ENCODE peak calls at places on chromosomes 4 and X, in seven cellular contexts. M is cardiac muscle cell, V is prostate gland, Q is endothelial cell, K is OCI-LY7, F is fibroblast of the aortic adventitia, S is AG09319. O is an unnamed sample.

GRCh38 chr4:110184791-110185155 is 13.6 kb downstream of the ELOVL6 start:
- DNase-seq in M (no peak), V (no peak), Q (no peak), K (no peak), F (peak), S (no peak), O (no peak)

GRCh38 chr4:95108883-95109421 is 351.2 kb downstream of the BMPR1B start:
- DNase-seq in M (no peak), V (no peak), Q (no peak), K (no peak), F (peak), S (no peak), O (no peak)

GRCh38 chr4:73620115-73620792 is at the start of gene RASSF6:
- DNase-seq in M (peak), V (peak), Q (peak), K (peak), F (no peak), S (no peak), O (peak)

GRCh38 chr4:126916626-126917140 is 716.1 kb upstream of the INTU start:
- DNase-seq in M (no peak), V (no peak), Q (no peak), K (no peak), F (peak), S (peak), O (no peak)

GRCh38 chr4:16119981-16120380 is 36.2 kb upstream of the PROM1 start:
- DNase-seq in M (no peak), V (no peak), Q (no peak), K (no peak), F (no peak), S (no peak), O (no peak)

GRCh38 chr4:40335508-40335860 is 351 bp downstream of the CHRNA9 start:
- DNase-seq in M (no peak), V (no peak), Q (no peak), K (no peak), F (peak), S (no peak), O (no peak)

GRCh38 chr4:108492816-108493595 is 127.4 kb upstream of the RPL34 start:
- DNase-seq in M (peak), V (no peak), Q (peak), K (peak), F (peak), S (no peak), O (no peak)

GRCh38 chrX:55546956-55547355 is 57.3 kb upstream of the USP51 start:
- DNase-seq in M (no peak), V (no peak), Q (no peak), K (no peak), F (no peak), S (no peak), O (no peak)

GRCh38 chrX:133229361-133229760 is 11.2 kb upstream of the TFDP3 start:
- DNase-seq in M (no peak), V (no peak), Q (no peak), K (no peak), F (no peak), S (no peak), O (no peak)

GRCh38 chr4:163166041-163166579 is 580 bp downstream of the NAF1 start:
- DNase-seq in M (peak), V (peak), Q (peak), K (peak), F (peak), S (no peak), O (peak)

GRCh38 chr4:154205471-154205870 is 286.1 kb downstream of the DCHS2 start:
- DNase-seq in M (no peak), V (no peak), Q (no peak), K (no peak), F (peak), S (no peak), O (no peak)

GRCh38 chrX:10939384-10939783 is 171.7 kb upstream of the HCCS start:
- DNase-seq in M (peak), V (peak), Q (no peak), K (no peak), F (peak), S (no peak), O (no peak)

GRCh38 chr4:16270654-16271328 is 44.5 kb upstream of the TAPT1 start:
- DNase-seq in M (no peak), V (no peak), Q (peak), K (peak), F (no peak), S (no peak), O (no peak)

GRCh38 chrX:33447285-33447684 is 235.9 kb upstream of the DMD start:
- DNase-seq in M (no peak), V (no peak), Q (no peak), K (no peak), F (no peak), S (no peak), O (no peak)

GRCh38 chrX:113741744-113742143 is 842.1 kb upstream of the HTR2C start:
- DNase-seq in M (peak), V (peak), Q (peak), K (peak), F (peak), S (peak), O (no peak)

GRCh38 chrX:20063716-20064351 is 52.9 kb downstream of the MAP7D2 start:
- DNase-seq in M (no peak), V (no peak), Q (no peak), K (peak), F (no peak), S (no peak), O (no peak)

GRCh38 chr4:86934772-86935498 is at the start of gene AFF1:
- DNase-seq in M (peak), V (peak), Q (peak), K (peak), F (peak), S (peak), O (peak)

GRCh38 chrX:122866527-122866926 is 317.6 kb upstream of the GRIA3 start:
- DNase-seq in M (no peak), V (no peak), Q (no peak), K (no peak), F (peak), S (peak), O (no peak)

GRCh38 chr4:121943941-121944340 is 7.9 kb downstream of the TRPC3 start:
- DNase-seq in M (no peak), V (no peak), Q (peak), K (peak), F (no peak), S (no peak), O (peak)

GRCh38 chrX:8345473-8345872 is 119.2 kb upstream of the VCX3B start:
- DNase-seq in M (no peak), V (no peak), Q (no peak), K (no peak), F (no peak), S (no peak), O (no peak)

GRCh38 chr4:74618659-74619058 is 173.7 kb downstream of the AREG start:
- DNase-seq in M (no peak), V (no peak), Q (no peak), K (no peak), F (no peak), S (no peak), O (no peak)

GRCh38 chrX:12886545-12886944 is 19.7 kb downstream of the TLR7 start:
- DNase-seq in M (no peak), V (no peak), Q (no peak), K (no peak), F (no peak), S (no peak), O (no peak)

GRCh38 chrX:13266641-13267420 is 53.0 kb downstream of the ATXN3L start:
- DNase-seq in M (no peak), V (no peak), Q (no peak), K (no peak), F (peak), S (no peak), O (no peak)

GRCh38 chr4:177579649-177580048 is 137.4 kb upstream of the AGA start:
- DNase-seq in M (no peak), V (no peak), Q (no peak), K (no peak), F (no peak), S (no peak), O (no peak)
- TF ChIP-seq CTCF in M (peak), V (no peak), Q (no peak), K (peak), F (no peak), S (peak), O (no peak)

GRCh38 chr4:180560896-180561295 is 1682.3 kb upstream of the TENM3 start:
- DNase-seq in M (no peak), V (no peak), Q (no peak), K (no peak), F (no peak), S (peak), O (no peak)

GRCh38 chr4:180558427-180558826 is 1684.8 kb upstream of the TENM3 start:
- DNase-seq in M (no peak), V (no peak), Q (no peak), K (no peak), F (no peak), S (no peak), O (no peak)

GRCh38 chr4:180557348-180557747 is 1685.9 kb upstream of the TENM3 start:
- DNase-seq in M (no peak), V (no peak), Q (no peak), K (peak), F (no peak), S (no peak), O (peak)
- TF ChIP-seq CTCF in M (no peak), V (no peak), Q (peak), K (peak), F (no peak), S (no peak), O (no peak)

DNA sequence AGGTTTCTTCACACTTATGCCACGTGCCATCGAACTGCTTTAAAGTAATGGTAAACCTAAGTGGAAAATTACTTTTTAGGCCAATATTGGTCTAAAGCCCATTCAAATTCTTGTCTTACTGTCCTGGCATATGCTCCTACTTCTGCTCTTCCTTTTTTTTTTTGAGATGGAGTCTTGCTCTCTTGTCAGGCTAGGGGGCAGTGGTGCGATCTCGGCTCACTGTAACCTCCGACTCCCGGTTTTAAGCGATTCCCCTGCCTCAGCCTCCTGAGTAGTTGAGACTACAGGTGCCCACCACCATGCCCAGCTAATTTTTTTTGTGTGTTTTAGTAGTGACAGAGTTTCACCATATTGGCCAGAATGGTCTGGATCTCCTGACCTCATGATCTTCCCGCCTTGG is 129.0 kb upstream of the TECRL start:
- DNase-seq in M (no peak), V (no peak), Q (peak), K (no peak), F (no peak), S (no peak), O (no peak)
- TF ChIP-seq CTCF in M (no peak), V (no peak), Q (no peak), K (peak), F (no peak), S (no peak), O (no peak)

GRCh38 chrX:17160971-17161370 is 214.0 kb upstream of the NHS start:
- DNase-seq in M (no peak), V (no peak), Q (no peak), K (no peak), F (no peak), S (no peak), O (no peak)
- TF ChIP-seq CTCF in M (no peak), V (no peak), Q (no peak), K (peak), F (no peak), S (no peak), O (no peak)

GRCh38 chrX:18898091-18898490 is 85.8 kb downstream of the PHKA2 start:
- DNase-seq in M (no peak), V (no peak), Q (no peak), K (no peak), F (no peak), S (no peak), O (no peak)

GRCh38 chrX:18898517-18898916 is 85.4 kb downstream of the PHKA2 start:
- DNase-seq in M (no peak), V (no peak), Q (no peak), K (no peak), F (no peak), S (no peak), O (no peak)

GRCh38 chrX:18900401-18900976 is 83.4 kb downstream of the PHKA2 start:
- DNase-seq in M (no peak), V (no peak), Q (no peak), K (no peak), F (no peak), S (no peak), O (no peak)

GRCh38 chrX:18897611-18898010 is 86.3 kb downstream of the PHKA2 start:
- DNase-seq in M (no peak), V (no peak), Q (no peak), K (no peak), F (no peak), S (no peak), O (no peak)

DNA sequence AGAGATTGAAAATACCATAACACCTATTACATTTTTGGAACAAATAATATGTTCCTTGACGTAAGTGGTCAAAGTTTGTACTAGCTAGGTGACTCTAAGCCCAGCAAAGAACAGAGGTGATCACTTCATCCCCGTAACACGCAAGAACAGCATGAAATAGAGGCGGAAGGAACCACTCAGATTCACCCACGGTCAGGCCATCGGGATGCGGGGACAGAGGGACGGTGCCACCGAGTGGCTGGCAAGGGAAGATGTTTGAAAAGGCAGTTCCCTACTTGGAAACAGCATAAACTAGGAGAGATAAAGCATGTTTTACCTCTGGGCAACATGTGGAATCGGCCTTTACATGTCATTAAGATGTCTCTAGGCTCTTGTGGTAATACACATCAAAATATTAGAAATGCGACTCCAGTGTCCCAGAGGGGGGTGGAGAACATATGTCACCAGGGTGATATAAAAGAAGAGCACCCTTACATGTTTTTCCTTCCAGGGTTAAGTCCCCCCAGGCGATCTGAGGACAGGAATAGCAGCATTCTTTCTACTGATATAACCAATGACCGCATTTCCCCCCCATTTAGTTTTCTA is 84.0 kb downstream of the PHKA2 start:
- DNase-seq in M (no peak), V (peak), Q (peak), K (no peak), F (peak), S (no peak), O (peak)
- TF ChIP-seq CTCF in M (peak), V (peak), Q (no peak), K (peak), F (no peak), S (peak), O (no peak)

DNA sequence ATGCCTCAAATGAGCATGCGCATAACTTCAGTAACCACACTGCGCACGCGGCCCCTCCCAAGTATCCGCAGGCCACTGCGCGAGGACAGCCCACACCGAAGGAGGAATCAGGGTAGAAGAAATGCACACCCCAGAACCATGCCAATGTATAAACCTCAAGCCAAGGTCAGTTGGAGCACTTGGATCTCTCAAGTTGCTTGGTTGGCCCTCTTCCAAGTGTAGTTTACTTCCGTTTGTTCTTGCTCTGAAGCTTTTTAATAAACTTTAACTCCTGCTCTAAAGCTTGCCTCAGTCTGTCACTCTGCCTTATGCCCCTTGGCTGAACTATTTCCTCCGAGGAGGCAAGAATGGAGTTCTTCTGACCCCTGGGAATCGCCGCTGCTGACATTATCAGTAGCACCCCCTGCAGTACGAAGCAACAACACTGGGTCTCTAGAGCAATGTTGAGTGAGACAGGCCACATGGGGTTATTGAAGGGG is 22.0 kb upstream of the SPINK2 start:
- DNase-seq in M (no peak), V (no peak), Q (no peak), K (no peak), F (no peak), S (no peak), O (no peak)
- TF ChIP-seq CTCF in M (peak), V (no peak), Q (no peak), K (no peak), F (no peak), S (no peak), O (no peak)

O was measured in GM20000.